ENCODE peak calls at places on chromosome X, in four cellular contexts. P is lower lobe of right lung, U is mesothelial cell of epicardium, Z is GM06990. V is an unnamed sample.

GRCh38 chrX:152908486-152908885 is 10.6 kb downstream of the ZNF185 start:
- DNase-seq in P (no peak), U (no peak), Z (no peak), V (no peak)

GRCh38 chrX:64975491-64975890 is 759 bp downstream of the ZC4H2 start:
- DNase-seq in P (peak), U (peak), Z (peak), V (no peak)

GRCh38 chrX:11100281-11101035 is 10.7 kb upstream of the HCCS start:
- DNase-seq in P (no peak), U (no peak), Z (no peak), V (peak)

GRCh38 chrX:77450415-77450814 is 3.2 kb downstream of the FGF16 start:
- DNase-seq in P (no peak), U (no peak), Z (no peak), V (no peak)

GRCh38 chrX:102651242-102651967 is at the start of gene GPRASP1:
- DNase-seq in P (peak), U (peak), Z (no peak), V (no peak)

GRCh38 chrX:153845842-153846241 is 15.5 kb upstream of the PDZD4 start:
- DNase-seq in P (no peak), U (no peak), Z (no peak), V (no peak)

GRCh38 chrX:21838937-21839333 is 482 bp upstream of the MBTPS2 start:
- DNase-seq in P (no peak), U (no peak), Z (no peak), V (no peak)

GRCh38 chrX:92213781-92214180 is 434.6 kb downstream of the PCDH11X start:
- DNase-seq in P (no peak), U (no peak), Z (no peak), V (no peak)

GRCh38 chrX:133838761-133839676 is 146.4 kb downstream of the GPC3 start:
- DNase-seq in P (no peak), U (peak), Z (no peak), V (no peak)

GRCh38 chrX:39897741-39898097 is 200.0 kb downstream of the BCOR start:
- DNase-seq in P (no peak), U (no peak), Z (no peak), V (no peak)

DNA sequence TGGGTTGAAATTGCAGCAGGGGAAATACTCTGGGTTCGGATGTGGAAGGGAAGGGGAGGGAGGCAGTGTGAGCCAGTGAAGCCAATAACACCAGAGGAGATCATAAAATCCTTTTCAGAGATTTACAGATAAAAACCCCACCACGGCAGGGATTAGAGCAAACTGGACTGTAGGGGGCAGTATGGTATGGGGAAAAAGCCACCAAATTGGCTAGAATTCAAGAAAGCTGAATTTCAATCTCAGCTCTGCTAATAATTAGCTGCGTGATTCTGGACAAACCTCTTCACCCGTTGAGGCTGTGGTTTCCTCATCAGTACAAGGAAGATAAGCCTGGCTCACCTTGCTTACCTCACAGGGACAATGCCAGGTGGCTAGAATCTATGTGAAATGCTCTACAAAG is 108.1 kb downstream of the ATG4A start:
- DNase-seq in P (no peak), U (no peak), Z (no peak), V (no peak)
- TF ChIP-seq CTCF in P (peak), U (peak), Z (peak), V (no peak)

DNA sequence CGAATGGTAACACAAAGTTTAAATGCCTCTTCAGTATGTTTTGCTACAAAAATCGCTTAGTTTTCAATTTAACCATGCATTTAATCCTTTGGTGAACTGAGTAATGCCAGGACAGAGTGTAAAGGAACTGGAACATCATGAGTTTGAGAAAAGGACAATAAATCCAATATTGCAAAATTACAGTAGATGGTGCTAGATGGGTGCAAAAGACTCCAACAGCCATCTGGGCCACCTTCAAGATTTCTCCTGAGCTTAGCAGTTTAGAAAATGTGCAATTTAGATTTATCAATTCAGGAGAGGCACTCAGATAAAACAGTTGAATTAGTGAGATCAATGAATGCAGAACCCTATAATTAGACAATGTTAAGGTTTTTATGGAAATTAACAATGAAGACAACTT is 33.2 kb upstream of the MID1IP1 start:
- DNase-seq in P (no peak), U (no peak), Z (no peak), V (no peak)
- TF ChIP-seq CTCF in P (peak), U (no peak), Z (no peak), V (peak)

GRCh38 chrX:151176351-151176750 is at the start of gene GPR50:
- DNase-seq in P (no peak), U (no peak), Z (no peak), V (no peak)

GRCh38 chrX:151177141-151178027 is 1.0 kb downstream of the GPR50 start:
- DNase-seq in P (no peak), U (no peak), Z (no peak), V (no peak)

GRCh38 chrX:151178746-151179145 is 2.4 kb downstream of the GPR50 start:
- DNase-seq in P (no peak), U (no peak), Z (no peak), V (no peak)

GRCh38 chrX:151175283-151176062 is 911 bp upstream of the GPR50 start:
- DNase-seq in P (no peak), U (no peak), Z (no peak), V (no peak)

DNA sequence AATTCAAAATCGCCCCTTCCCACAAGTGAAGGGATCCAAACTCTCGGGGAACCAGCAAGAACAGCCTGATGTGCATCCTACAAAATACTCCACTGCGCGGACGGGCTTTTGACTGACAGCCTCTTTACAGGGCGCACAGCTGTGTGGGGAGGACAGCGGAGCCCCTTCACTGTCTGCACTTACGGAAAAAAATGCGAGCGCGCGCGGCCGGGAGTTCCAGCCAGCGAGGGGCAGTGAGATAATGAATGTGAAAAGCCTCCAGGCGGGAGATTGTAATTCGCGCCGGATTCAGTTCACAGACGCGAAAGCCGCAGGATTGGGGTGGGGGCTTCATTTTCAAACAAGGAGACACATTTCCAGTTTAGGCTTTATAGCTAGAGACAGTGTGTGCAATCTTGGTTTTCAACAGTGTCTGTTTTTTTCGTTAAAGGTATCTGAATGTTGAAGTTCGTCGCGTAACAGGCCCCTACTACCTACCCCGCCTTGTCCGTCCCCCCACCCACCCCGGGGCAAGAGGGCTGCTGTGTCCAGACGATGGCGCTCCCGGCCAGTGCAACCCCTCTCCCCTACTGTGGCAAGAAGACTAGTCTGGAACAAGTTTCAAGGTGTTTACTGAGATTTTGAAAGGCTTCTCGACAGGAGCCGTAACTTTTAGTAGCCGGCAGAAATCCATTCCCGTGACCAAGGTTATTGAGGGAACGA is 1.7 kb upstream of the GPR50 start:
- DNase-seq in P (no peak), U (no peak), Z (no peak), V (no peak)
- TF ChIP-seq CTCF in P (no peak), U (no peak), Z (no peak), V (no peak)

GRCh38 chrX:83416273-83416672 is 91.8 kb upstream of the POU3F4 start:
- DNase-seq in P (no peak), U (no peak), Z (no peak), V (no peak)
- TF ChIP-seq CTCF in P (no peak), U (no peak), Z (no peak), V (no peak)

GRCh38 chrX:18410038-18410437 is 15.4 kb upstream of the CDKL5 start:
- DNase-seq in P (no peak), U (no peak), Z (no peak), V (no peak)
- TF ChIP-seq CTCF in P (peak), U (no peak), Z (peak), V (no peak)

GRCh38 chrX:24150051-24150790 is 692 bp downstream of the ZFX start:
- DNase-seq in P (peak), U (peak), Z (peak), V (peak)
- TF ChIP-seq CTCF in P (peak), U (peak), Z (peak), V (peak)